ENCODE peak calls at places on chromosomes 2 and 18, in five cellular contexts. O is AG08395, T is NCI-H1105, J is H54, C is NCI-H1092 treated with DMSO at 0.1 percent for 48 hours. U is an unnamed sample.

GRCh38 chr2:20106746-20107145 is 55.3 kb upstream of the LAPTM4A start:
- DNase-seq in C (no peak), J (no peak), O (no peak), T (no peak), U (no peak)

GRCh38 chr2:19059076-19059475 is 299.3 kb downstream of the OSR1 start:
- DNase-seq in O (no peak), J (no peak), C (no peak), T (no peak), U (no peak)

GRCh38 chr2:239833728-239834109 is 191.4 kb downstream of the NDUFA10 start:
- DNase-seq in J (no peak), O (no peak), T (no peak), C (no peak), U (no peak)

GRCh38 chr2:230439590-230439989 is 23.6 kb downstream of the SP100 start:
- DNase-seq in T (no peak), C (no peak), J (no peak), O (no peak), U (no peak)

GRCh38 chr2:119749405-119750066 is 10.2 kb upstream of the PTPN4 start:
- DNase-seq in T (no peak), O (no peak), C (no peak), J (no peak), U (no peak)

GRCh38 chr18:23584019-23584970 is 2.0 kb downstream of the NPC1 start:
- DNase-seq in O (no peak), C (no peak), T (no peak), J (no peak), U (no peak)

GRCh38 chr18:59634096-59634495 is 63.1 kb downstream of the CCBE1 start:
- DNase-seq in O (no peak), T (no peak), C (no peak), J (peak), U (no peak)

GRCh38 chr2:67465623-67466022 is 68.5 kb downstream of the ETAA1 start:
- DNase-seq in J (no peak), T (peak), O (no peak), C (no peak), U (peak)

GRCh38 chr2:201116115-201116958 is at the start of gene CFLAR:
- DNase-seq in T (peak), O (peak), C (peak), J (peak), U (peak)

GRCh38 chr18:79882522-79883241 is 68.8 kb downstream of the SLC66A2 start:
- DNase-seq in C (no peak), J (no peak), O (no peak), T (no peak), U (no peak)